ENCODE peak calls at places on chromosomes 1 and 21, in six cellular contexts. F is RWPE1, Y is NB4, A is A673, Z is natural killer cell, I is thoracic aorta. L is an unnamed sample.

GRCh38 chr1:12078938-12079861 is 16.1 kb downstream of the TNFRSF8 start:
- DNase-seq in Z (no peak), A (peak; percentile 62), Y (peak; percentile 57), I (no peak), F (peak; percentile 33), L (peak; percentile 68)

GRCh38 chr1:231040800-231041704 is 998 bp upstream of the FAM89A start:
- DNase-seq in Z (no peak), I (no peak), Y (no peak), A (peak; percentile 28), F (no peak), L (no peak)

GRCh38 chr1:28983509-28984310 is 69.3 kb downstream of the EPB41 start:
- DNase-seq in A (peak; percentile 69), Y (no peak), Z (no peak), F (no peak), I (no peak), L (no peak)

GRCh38 chr1:94284481-94284880 is 47.1 kb upstream of the ARHGAP29 start:
- DNase-seq in Z (no peak), A (no peak), F (no peak), I (no peak), Y (no peak), L (no peak)

GRCh38 chr1:8396083-8396911 is 78.4 kb downstream of the SLC45A1 start:
- DNase-seq in Y (no peak), I (no peak), F (no peak), A (peak; percentile 82), Z (no peak), L (no peak)

GRCh38 chr1:9882945-9883303 is 27.1 kb downstream of the CTNNBIP1 start:
- DNase-seq in A (no peak), I (no peak), Z (no peak), F (no peak), Y (no peak), L (no peak)

GRCh38 chr1:164804366-164804765 is 245.4 kb downstream of the PBX1 start:
- DNase-seq in Y (no peak), A (no peak), I (no peak), F (no peak), Z (no peak), L (no peak)

GRCh38 chr1:235160395-235160964 is 570 bp downstream of the RBM34 start:
- DNase-seq in A (peak; percentile 31), Z (no peak), F (no peak), Y (peak; percentile 70), I (no peak), L (no peak)

GRCh38 chr1:161864577-161864976 is 98.5 kb downstream of the ATF6 start:
- DNase-seq in Y (peak; percentile 4), Z (no peak), F (no peak), A (peak; percentile 33), I (no peak), L (peak; percentile 5)

GRCh38 chr1:91650764-91651163 is 150.1 kb downstream of the CDC7 start:
- DNase-seq in I (peak; percentile 68), A (no peak), Z (no peak), Y (no peak), F (peak; percentile 69), L (no peak)

GRCh38 chr1:3409737-3410434 is 44.6 kb upstream of the ARHGEF16 start:
- DNase-seq in A (peak; percentile 49), F (peak; percentile 72), Z (no peak), Y (no peak), I (no peak), L (peak; percentile 48)

GRCh38 chr1:234533034-234533571 is 54.1 kb upstream of the TARBP1 start:
- DNase-seq in F (peak; percentile 91), Z (no peak), I (peak; percentile 23), Y (no peak), A (peak; percentile 40), L (no peak)

GRCh38 chr1:119987112-119987511 is 82.3 kb downstream of the NOTCH2 start:
- DNase-seq in A (no peak), I (no peak), F (peak; percentile 63), Y (peak; percentile 23), Z (no peak), L (no peak)

GRCh38 chr1:2283371-2283990 is 55.4 kb downstream of the SKI start:
- DNase-seq in Y (no peak), F (no peak), Z (no peak), I (no peak), A (no peak), L (no peak)

GRCh38 chr1:156741613-156741983 is 710 bp upstream of the MRPL24 start:
- DNase-seq in I (no peak), A (no peak), Y (no peak), Z (no peak), F (no peak), L (no peak)

GRCh38 chr1:34928865-34929496 is 469 bp downstream of the DLGAP3 start:
- DNase-seq in Z (no peak), Y (no peak), I (no peak), A (no peak), F (no peak), L (peak; percentile 22)

GRCh38 chr1:233113713-233114028 is 163.3 kb downstream of the NTPCR start:
- DNase-seq in I (no peak), A (no peak), Y (no peak), F (no peak), Z (no peak), L (no peak)

GRCh38 chr1:65059930-65060538 is 88.0 kb upstream of the AK4 start:
- DNase-seq in I (no peak), Z (no peak), F (peak; percentile 49), A (peak; percentile 60), Y (peak; percentile 32), L (no peak)

GRCh38 chr1:51421961-51422360 is 91.6 kb upstream of the TTC39A start:
- DNase-seq in F (peak; percentile 78), Y (peak; percentile 28), A (peak; percentile 79), I (no peak), Z (no peak), L (no peak)

GRCh38 chr1:47941609-47942237 is 55.5 kb downstream of the TRABD2B start:
- DNase-seq in I (no peak), Y (no peak), F (peak; percentile 77), Z (no peak), A (no peak), L (no peak)

GRCh38 chr1:156337052-156337887 is 822 bp downstream of the CCT3 start:
- DNase-seq in A (peak; percentile 29), F (no peak), Z (no peak), I (no peak), Y (no peak), L (no peak)

GRCh38 chr1:235783148-235783776 is 83.4 kb downstream of the LYST start:
- DNase-seq in Y (peak; percentile 41), F (peak; percentile 23), I (no peak), Z (no peak), A (peak; percentile 42), L (no peak)

GRCh38 chr1:154726443-154726842 is 118.5 kb upstream of the ADAR start:
- DNase-seq in A (no peak), Z (no peak), I (no peak), Y (no peak), F (peak; percentile 31), L (no peak)

GRCh38 chr1:192905049-192905448 is 96.2 kb downstream of the RGS2 start:
- DNase-seq in F (no peak), A (no peak), Z (no peak), I (no peak), Y (no peak), L (no peak)

GRCh38 chr1:117565083-117565556 is 40.7 kb upstream of the TENT5C start:
- DNase-seq in A (no peak), Z (no peak), I (no peak), F (no peak), Y (no peak), L (no peak)

GRCh38 chr1:241738710-241739109 is 86.6 kb downstream of the WDR64 start:
- DNase-seq in I (no peak), F (no peak), A (no peak), Z (no peak), Y (no peak), L (no peak)

GRCh38 chr1:193435771-193436170 is 249.4 kb upstream of the B3GALT2 start:
- DNase-seq in Y (no peak), A (no peak), F (no peak), Z (no peak), I (no peak), L (no peak)

GRCh38 chr1:31401241-31401640 is 11.8 kb upstream of the SERINC2 start:
- DNase-seq in I (no peak), A (no peak), Z (no peak), F (no peak), Y (no peak), L (no peak)
- TF ChIP-seq CTCF in I (no peak), A (no peak), Z (no peak), F (no peak), Y (no peak), L (no peak)

DNA sequence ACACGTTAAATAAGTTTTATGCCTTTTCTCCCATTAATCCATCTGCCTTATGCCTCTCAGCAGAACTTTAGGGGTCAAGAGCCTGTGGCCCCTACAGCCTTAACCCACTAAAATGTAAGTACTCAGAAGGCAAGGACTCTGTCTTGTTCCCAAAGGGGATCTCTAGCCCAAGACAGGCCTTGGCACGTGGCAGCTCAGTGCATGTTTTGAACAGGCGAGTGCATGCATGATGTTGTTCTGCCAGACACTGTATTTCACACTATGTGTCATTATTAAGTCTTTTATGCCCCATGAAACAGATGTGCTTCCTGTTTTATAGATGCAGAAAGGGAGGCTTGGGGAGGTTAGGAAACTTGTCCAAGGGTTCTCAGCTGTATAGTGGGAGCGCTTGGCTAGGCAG is 102.8 kb downstream of the ETS2 start:
- DNase-seq in A (no peak), I (no peak), F (no peak), Z (no peak), Y (no peak), L (no peak)
- TF ChIP-seq CTCF in A (no peak), I (no peak), F (no peak), Z (no peak), Y (no peak), L (no peak)

DNA sequence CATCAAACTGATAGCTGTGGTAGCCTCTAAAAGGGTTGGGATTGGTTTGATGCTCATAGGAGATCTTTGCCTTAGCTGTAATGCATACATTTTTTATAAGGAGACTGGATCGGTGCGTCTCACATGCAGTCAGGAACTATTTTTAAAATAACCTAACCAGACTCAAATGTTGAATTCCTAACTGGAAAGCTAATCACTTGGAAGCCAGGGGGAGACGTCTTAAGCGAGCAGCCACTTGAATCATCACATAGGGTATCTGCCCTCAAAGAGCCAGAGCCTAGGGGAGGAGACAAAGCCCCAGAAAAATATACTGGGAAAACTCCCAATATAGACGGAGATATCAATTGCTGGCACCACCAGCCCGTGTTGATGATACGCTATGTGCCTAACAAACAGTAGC is 61.7 kb upstream of the PUM1 start:
- DNase-seq in Y (no peak), F (no peak), Z (no peak), A (no peak), I (no peak), L (no peak)
- TF ChIP-seq CTCF in Y (no peak), F (no peak), Z (no peak), A (no peak), I (no peak), L (no peak)

GRCh38 chr1:208036177-208036808 is 125.4 kb upstream of the CD34 start:
- DNase-seq in F (no peak), A (no peak), I (no peak), Y (peak; percentile 26), Z (no peak), L (no peak)
- TF ChIP-seq CTCF in F (no peak), A (no peak), I (no peak), Y (no peak), Z (no peak), L (no peak)